ENCODE peak calls at places on chromosome 1, in nine cellular contexts. Q is fibroblast of mammary gland, H is bronchial epithelial cell, O is fibroblast of lung, E is AG04450, L is vagina, P is HL-60, B is ovary, I is neural progenitor cell. Y is an unnamed sample.

GRCh38 chr1:201185527-201186128 is 5.0 kb upstream of the IGFN1 start:
- DNase-seq in Q (no peak), H (no peak), O (no peak), E (no peak), L (no peak), P (no peak), B (no peak), I (no peak), Y (no peak)

GRCh38 chr1:160093624-160094290 is 4.7 kb downstream of the IGSF8 start:
- DNase-seq in Q (no peak), H (no peak), O (no peak), E (no peak), L (no peak), P (no peak), B (peak; percentile 12), I (no peak), Y (no peak)

GRCh38 chr1:59179673-59180072 is 117.2 kb upstream of the FGGY start:
- DNase-seq in Q (peak; percentile 54), H (peak; percentile 18), O (peak; percentile 35), E (no peak), L (no peak), P (no peak), B (no peak), I (no peak), Y (no peak)

GRCh38 chr1:186421446-186421845 is 39.5 kb downstream of the PDC start:
- DNase-seq in Q (no peak), H (no peak), O (no peak), E (no peak), L (no peak), P (no peak), B (no peak), I (no peak), Y (no peak)

GRCh38 chr1:175459839-175460238 is 267.3 kb upstream of the KIAA0040 start:
- DNase-seq in Q (no peak), H (no peak), O (no peak), E (no peak), L (no peak), P (no peak), B (no peak), I (no peak), Y (no peak)

GRCh38 chr1:53340660-53341520 is 13.0 kb upstream of the LRP8 start:
- DNase-seq in Q (peak; percentile 5), H (no peak), O (no peak), E (no peak), L (peak; percentile 54), P (no peak), B (no peak), I (no peak), Y (no peak)

GRCh38 chr1:21622466-21623315 is 46.5 kb downstream of the RAP1GAP start:
- DNase-seq in Q (no peak), H (no peak), O (no peak), E (no peak), L (no peak), P (no peak), B (peak; percentile 69), I (peak; percentile 93), Y (no peak)

GRCh38 chr1:23196627-23197328 is 20.5 kb downstream of the HTR1D start:
- DNase-seq in Q (peak; percentile 93), H (peak; percentile 99), O (peak; percentile 76), E (peak; percentile 90), L (no peak), P (no peak), B (no peak), I (no peak), Y (peak; percentile 98)

GRCh38 chr1:150484861-150485260 is 2.4 kb upstream of the TARS2 start:
- DNase-seq in Q (peak; percentile 61), H (peak; percentile 58), O (no peak), E (no peak), L (no peak), P (peak; percentile 25), B (no peak), I (no peak), Y (peak; percentile 51)

GRCh38 chr1:62744594-62745577 is 39.0 kb upstream of the ATG4C start:
- DNase-seq in Q (no peak), H (no peak), O (no peak), E (no peak), L (no peak), P (no peak), B (no peak), I (no peak), Y (no peak)

GRCh38 chr1:62746809-62747138 is 37.2 kb upstream of the ATG4C start:
- DNase-seq in Q (no peak), H (no peak), O (no peak), E (no peak), L (no peak), P (no peak), B (no peak), I (no peak), Y (no peak)

DNA sequence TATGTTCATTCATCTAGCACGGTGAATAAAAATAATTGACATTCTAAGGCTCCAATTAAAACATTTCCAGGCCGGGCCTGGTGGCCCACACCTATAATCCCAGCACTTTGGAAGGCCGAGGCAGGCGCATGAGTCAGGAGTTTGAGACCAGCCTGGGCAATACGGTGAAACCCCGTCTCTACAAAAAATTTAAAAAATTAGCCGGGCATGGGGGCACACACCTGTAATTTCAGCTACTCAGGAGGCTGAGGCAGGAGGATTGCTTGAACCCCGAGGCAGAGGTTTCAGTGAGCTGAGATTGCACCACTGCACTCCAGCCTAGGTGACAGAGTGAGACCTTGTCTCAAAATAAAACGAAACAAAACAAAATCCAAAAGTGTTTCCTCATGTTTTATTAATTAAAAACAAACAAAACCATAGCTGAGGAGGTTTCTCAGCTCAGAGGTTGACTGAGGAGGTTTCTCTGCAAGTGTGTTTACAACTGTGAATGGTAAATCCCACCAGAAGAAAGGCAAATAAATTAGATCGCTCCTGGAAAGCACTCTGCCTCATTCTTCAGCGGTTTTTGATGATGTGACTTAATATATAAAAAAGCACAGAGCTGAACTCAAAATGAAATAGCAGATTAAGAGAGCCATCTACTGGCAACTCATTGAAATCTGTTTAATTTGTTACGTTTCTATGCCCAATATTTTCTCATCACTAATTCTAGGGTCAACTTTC is 37.7 kb upstream of the ATG4C start:
- DNase-seq in Q (peak; percentile 72), H (peak; percentile 59), O (peak; percentile 78), E (no peak), L (no peak), P (no peak), B (no peak), I (peak; percentile 36), Y (peak; percentile 75)
- H3K4me3 ChIP-seq in Q (peak overlapping the region; percentile 37), H (no peak overlapping the region), O (peak overlapping the region; percentile 53), E (peak overlapping the region; percentile 1), L (no peak overlapping the region), P (no peak overlapping the region), B (no peak overlapping the region), I (no peak overlapping the region), Y (no peak overlapping the region)

GRCh38 chr1:230074270-230074669 is 7.2 kb downstream of the GALNT2 start:
- DNase-seq in Q (no peak), H (no peak), O (no peak), E (no peak), L (peak; percentile 32), P (no peak), B (no peak), I (no peak), Y (no peak)
- TF ChIP-seq CTCF in Q (no peak), H (no peak), O (no peak), E (no peak), L (no peak), P (no peak), B (no peak), I (no peak), Y (peak; percentile 12)

DNA sequence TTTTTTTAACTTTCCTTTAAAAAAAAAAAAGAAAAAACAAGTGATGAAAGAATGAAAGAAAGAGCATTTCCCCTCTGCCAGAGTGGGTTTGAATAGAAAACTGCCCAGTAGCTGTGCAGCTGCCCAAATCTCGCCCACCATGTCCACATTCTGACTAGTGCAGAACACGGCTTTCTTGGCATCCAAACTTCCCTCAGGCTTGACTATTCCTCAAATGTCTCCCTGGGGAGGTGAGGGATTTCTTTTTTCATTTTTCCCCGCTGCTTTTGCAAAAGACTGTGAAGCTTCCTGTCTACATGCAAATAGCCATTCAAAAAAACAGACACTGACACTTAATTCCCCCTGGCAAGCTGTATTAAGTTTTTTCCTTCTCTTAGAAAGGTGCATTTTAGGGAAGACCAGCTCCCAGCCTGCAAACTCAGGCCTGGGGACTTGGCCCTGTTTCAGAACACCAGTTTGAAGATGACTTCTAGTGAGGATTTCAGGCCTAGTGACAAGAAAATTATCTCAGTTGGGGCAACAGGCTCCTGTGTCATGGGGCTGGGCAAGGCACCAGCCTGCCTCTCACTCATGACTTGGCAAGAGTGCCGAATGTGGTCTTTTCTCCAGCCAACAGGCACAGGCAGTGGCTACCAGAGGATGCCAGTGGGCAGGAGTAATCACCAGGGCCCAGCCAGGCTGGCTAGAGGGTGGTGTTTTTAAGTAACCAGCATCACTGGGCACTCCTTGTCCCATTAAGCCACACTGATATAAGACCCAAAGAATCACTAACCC is 178.1 kb upstream of the NFIA start:
- DNase-seq in Q (peak; percentile 76), H (no peak), O (peak; percentile 9), E (no peak), L (no peak), P (no peak), B (no peak), I (no peak), Y (peak; percentile 51)
- H3K4me3 ChIP-seq in Q (no peak overlapping the region), H (no peak overlapping the region), O (no peak overlapping the region), E (no peak overlapping the region), L (no peak overlapping the region), P (no peak overlapping the region), B (no peak overlapping the region), I (no peak overlapping the region), Y (no peak overlapping the region)

GRCh38 chr1:50420283-50420682 is 3.0 kb downstream of the DMRTA2 start:
- DNase-seq in Q (no peak), H (no peak), O (no peak), E (no peak), L (no peak), P (no peak), B (no peak), I (peak; percentile 5), Y (no peak)

GRCh38 chr1:50421768-50422674 is 1.2 kb downstream of the DMRTA2 start:
- DNase-seq in Q (no peak), H (no peak), O (no peak), E (no peak), L (no peak), P (no peak), B (no peak), I (peak; percentile 43), Y (no peak)

GRCh38 chr1:50421366-50421748 is 1.9 kb downstream of the DMRTA2 start:
- DNase-seq in Q (no peak), H (no peak), O (no peak), E (no peak), L (no peak), P (no peak), B (no peak), I (no peak), Y (no peak)

GRCh38 chr1:50419907-50420248 is 3.4 kb downstream of the DMRTA2 start:
- DNase-seq in Q (no peak), H (no peak), O (no peak), E (no peak), L (no peak), P (no peak), B (no peak), I (no peak), Y (no peak)

DNA sequence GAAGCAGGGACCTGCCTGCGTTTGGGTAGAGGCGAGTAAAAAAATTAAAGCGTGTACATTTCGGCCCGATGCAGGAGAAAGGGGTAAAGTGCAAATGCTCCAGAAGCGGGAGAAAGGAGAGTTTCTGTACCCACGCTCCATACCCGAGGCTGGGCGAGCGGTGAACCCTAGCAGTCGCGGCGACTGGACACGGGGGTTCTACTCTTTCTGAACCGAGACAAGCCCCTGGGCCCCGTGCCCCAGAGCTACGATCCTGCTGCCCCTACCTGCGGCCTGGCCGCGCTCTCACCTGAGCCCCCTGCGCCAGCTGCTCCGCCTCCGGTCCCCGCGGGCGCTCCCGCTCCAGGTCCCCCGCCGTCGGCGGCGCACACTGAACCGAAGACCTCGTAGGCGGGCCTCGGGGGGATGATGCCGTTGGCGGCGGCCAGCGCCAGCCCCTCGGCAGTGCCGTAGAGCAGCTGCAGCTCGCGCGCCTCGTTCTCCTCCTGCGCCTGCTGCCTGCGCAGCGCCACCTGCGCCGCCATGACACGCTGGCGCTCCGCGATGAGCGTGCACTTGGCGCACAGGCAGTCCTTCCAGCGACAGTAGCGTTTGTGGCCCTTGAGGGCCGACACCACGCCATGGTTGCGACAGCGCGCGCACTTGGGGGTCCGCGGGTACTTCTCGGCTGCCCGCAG is 2.4 kb downstream of the DMRTA2 start:
- DNase-seq in Q (no peak), H (no peak), O (no peak), E (no peak), L (no peak), P (no peak), B (no peak), I (peak; percentile 88), Y (no peak)
- TF ChIP-seq CTCF in Q (no peak), H (no peak), O (no peak), E (no peak), L (no peak), P (no peak), B (no peak), I (peak; percentile 28), Y (no peak)